ENCODE peak calls at places on chromosomes 1 and 21, in eight cellular contexts. One of them, this sample, is unnamed.

GRCh38 chr1:110084226-110085078 is 14.0 kb upstream of the ALX3 start:
- DNase-seq in SHP77: no peak
- DNase-seq in WTC11: peak; percentile 26
- DNase-seq in fibroblast of the aortic adventitia: peak; percentile 66
- DNase-seq in T-helper 2 cell: no peak
- DNase-seq in ELF-1: peak; percentile 39
- DNase-seq in activated CD8-positive, alpha-beta memory T cell treated with anti-CD3 and anti-CD28 coated beads for 4 hours: no peak
- DNase-seq in NCI-H460: no peak
- DNase-seq in this sample: no peak

GRCh38 chr1:223020770-223021169 is 122.3 kb downstream of the TLR5 start:
- DNase-seq in SHP77: no peak
- DNase-seq in WTC11: no peak
- DNase-seq in fibroblast of the aortic adventitia: no peak
- DNase-seq in T-helper 2 cell: no peak
- DNase-seq in ELF-1: no peak
- DNase-seq in activated CD8-positive, alpha-beta memory T cell treated with anti-CD3 and anti-CD28 coated beads for 4 hours: no peak
- DNase-seq in NCI-H460: no peak
- DNase-seq in this sample: no peak

GRCh38 chr1:65995928-65996327 is 203.2 kb downstream of the PDE4B start:
- DNase-seq in SHP77: no peak
- DNase-seq in WTC11: no peak
- DNase-seq in fibroblast of the aortic adventitia: no peak
- DNase-seq in T-helper 2 cell: no peak
- DNase-seq in ELF-1: no peak
- DNase-seq in activated CD8-positive, alpha-beta memory T cell treated with anti-CD3 and anti-CD28 coated beads for 4 hours: no peak
- DNase-seq in NCI-H460: no peak
- DNase-seq in this sample: no peak

GRCh38 chr21:39029086-39029772 is 154.0 kb downstream of the PSMG1 start:
- DNase-seq in SHP77: no peak
- DNase-seq in WTC11: no peak
- DNase-seq in fibroblast of the aortic adventitia: peak; percentile 90
- DNase-seq in T-helper 2 cell: no peak
- DNase-seq in ELF-1: peak; percentile 43
- DNase-seq in activated CD8-positive, alpha-beta memory T cell treated with anti-CD3 and anti-CD28 coated beads for 4 hours: no peak
- DNase-seq in NCI-H460: no peak
- DNase-seq in this sample: peak; percentile 37

GRCh38 chr1:7527733-7528045 is 243.4 kb upstream of the VAMP3 start:
- DNase-seq in SHP77: no peak
- DNase-seq in WTC11: no peak
- DNase-seq in fibroblast of the aortic adventitia: no peak
- DNase-seq in T-helper 2 cell: no peak
- DNase-seq in ELF-1: no peak
- DNase-seq in activated CD8-positive, alpha-beta memory T cell treated with anti-CD3 and anti-CD28 coated beads for 4 hours: no peak
- DNase-seq in NCI-H460: no peak
- DNase-seq in this sample: no peak

GRCh38 chr1:8357329-8358101 is 39.6 kb downstream of the SLC45A1 start:
- DNase-seq in SHP77: no peak
- DNase-seq in WTC11: no peak
- DNase-seq in fibroblast of the aortic adventitia: no peak
- DNase-seq in T-helper 2 cell: no peak
- DNase-seq in ELF-1: no peak
- DNase-seq in activated CD8-positive, alpha-beta memory T cell treated with anti-CD3 and anti-CD28 coated beads for 4 hours: no peak
- DNase-seq in NCI-H460: no peak
- DNase-seq in this sample: no peak

GRCh38 chr1:20709868-20710267 is 7.9 kb downstream of the KIF17 start:
- DNase-seq in SHP77: no peak
- DNase-seq in WTC11: no peak
- DNase-seq in fibroblast of the aortic adventitia: no peak
- DNase-seq in T-helper 2 cell: no peak
- DNase-seq in ELF-1: no peak
- DNase-seq in activated CD8-positive, alpha-beta memory T cell treated with anti-CD3 and anti-CD28 coated beads for 4 hours: no peak
- DNase-seq in NCI-H460: no peak
- DNase-seq in this sample: no peak

GRCh38 chr1:199298825-199299224 is 660.0 kb downstream of the PTPRC start:
- DNase-seq in SHP77: no peak
- DNase-seq in WTC11: no peak
- DNase-seq in fibroblast of the aortic adventitia: peak; percentile 98
- DNase-seq in T-helper 2 cell: no peak
- DNase-seq in ELF-1: no peak
- DNase-seq in activated CD8-positive, alpha-beta memory T cell treated with anti-CD3 and anti-CD28 coated beads for 4 hours: no peak
- DNase-seq in NCI-H460: no peak
- DNase-seq in this sample: peak; percentile 46

GRCh38 chr1:58816747-58817221 is 32.9 kb upstream of the JUN start:
- DNase-seq in SHP77: no peak
- DNase-seq in WTC11: no peak
- DNase-seq in fibroblast of the aortic adventitia: peak; percentile 53
- DNase-seq in T-helper 2 cell: no peak
- DNase-seq in ELF-1: no peak
- DNase-seq in activated CD8-positive, alpha-beta memory T cell treated with anti-CD3 and anti-CD28 coated beads for 4 hours: no peak
- DNase-seq in NCI-H460: no peak
- DNase-seq in this sample: no peak

GRCh38 chr1:25487628-25488027 is 55.8 kb upstream of the LDLRAP1 start:
- DNase-seq in SHP77: no peak
- DNase-seq in WTC11: no peak
- DNase-seq in fibroblast of the aortic adventitia: no peak
- DNase-seq in T-helper 2 cell: no peak
- DNase-seq in ELF-1: no peak
- DNase-seq in activated CD8-positive, alpha-beta memory T cell treated with anti-CD3 and anti-CD28 coated beads for 4 hours: peak; percentile 11
- DNase-seq in NCI-H460: no peak
- DNase-seq in this sample: no peak

GRCh38 chr1:178310685-178311105 is 186.1 kb downstream of the CLEC20A start:
- DNase-seq in SHP77: peak; percentile 57
- DNase-seq in WTC11: no peak
- DNase-seq in fibroblast of the aortic adventitia: peak; percentile 85
- DNase-seq in T-helper 2 cell: no peak
- DNase-seq in ELF-1: peak; percentile 42
- DNase-seq in activated CD8-positive, alpha-beta memory T cell treated with anti-CD3 and anti-CD28 coated beads for 4 hours: no peak
- DNase-seq in NCI-H460: peak; percentile 77
- DNase-seq in this sample: peak; percentile 36

GRCh38 chr1:175221548-175222175 is 29.1 kb upstream of the KIAA0040 start:
- DNase-seq in SHP77: no peak
- DNase-seq in WTC11: peak; percentile 63
- DNase-seq in fibroblast of the aortic adventitia: peak; percentile 10
- DNase-seq in T-helper 2 cell: no peak
- DNase-seq in ELF-1: peak; percentile 79
- DNase-seq in activated CD8-positive, alpha-beta memory T cell treated with anti-CD3 and anti-CD28 coated beads for 4 hours: no peak
- DNase-seq in NCI-H460: no peak
- DNase-seq in this sample: no peak

GRCh38 chr1:91611498-91611917 is 110.9 kb downstream of the CDC7 start:
- DNase-seq in SHP77: no peak
- DNase-seq in WTC11: peak; percentile 26
- DNase-seq in fibroblast of the aortic adventitia: no peak
- DNase-seq in T-helper 2 cell: no peak
- DNase-seq in ELF-1: peak; percentile 84
- DNase-seq in activated CD8-positive, alpha-beta memory T cell treated with anti-CD3 and anti-CD28 coated beads for 4 hours: no peak
- DNase-seq in NCI-H460: peak; percentile 61
- DNase-seq in this sample: no peak

GRCh38 chr1:160411231-160411630 is 10.9 kb downstream of the VANGL2 start:
- DNase-seq in SHP77: no peak
- DNase-seq in WTC11: no peak
- DNase-seq in fibroblast of the aortic adventitia: no peak
- DNase-seq in T-helper 2 cell: no peak
- DNase-seq in ELF-1: no peak
- DNase-seq in activated CD8-positive, alpha-beta memory T cell treated with anti-CD3 and anti-CD28 coated beads for 4 hours: no peak
- DNase-seq in NCI-H460: no peak
- DNase-seq in this sample: no peak

GRCh38 chr21:43343095-43343991 is 83.6 kb downstream of the SIK1 start:
- DNase-seq in SHP77: peak; percentile 87
- DNase-seq in WTC11: no peak
- DNase-seq in fibroblast of the aortic adventitia: no peak
- DNase-seq in T-helper 2 cell: no peak
- DNase-seq in ELF-1: peak; percentile 88
- DNase-seq in activated CD8-positive, alpha-beta memory T cell treated with anti-CD3 and anti-CD28 coated beads for 4 hours: no peak
- DNase-seq in NCI-H460: no peak
- DNase-seq in this sample: no peak

GRCh38 chr21:45513741-45514310 is 28.4 kb downstream of the SLC19A1 start:
- DNase-seq in SHP77: no peak
- DNase-seq in WTC11: no peak
- DNase-seq in fibroblast of the aortic adventitia: no peak
- DNase-seq in T-helper 2 cell: no peak
- DNase-seq in ELF-1: no peak
- DNase-seq in activated CD8-positive, alpha-beta memory T cell treated with anti-CD3 and anti-CD28 coated beads for 4 hours: no peak
- DNase-seq in NCI-H460: no peak
- DNase-seq in this sample: no peak

GRCh38 chr1:201766117-201766863 is 62.7 kb upstream of the IPO9 start:
- DNase-seq in SHP77: no peak
- DNase-seq in WTC11: no peak
- DNase-seq in fibroblast of the aortic adventitia: peak; percentile 99
- DNase-seq in T-helper 2 cell: no peak
- DNase-seq in ELF-1: no peak
- DNase-seq in activated CD8-positive, alpha-beta memory T cell treated with anti-CD3 and anti-CD28 coated beads for 4 hours: no peak
- DNase-seq in NCI-H460: no peak
- DNase-seq in this sample: peak; percentile 25

GRCh38 chr1:107895403-107896181 is 69.4 kb downstream of the VAV3 start:
- DNase-seq in SHP77: no peak
- DNase-seq in WTC11: no peak
- DNase-seq in fibroblast of the aortic adventitia: no peak
- DNase-seq in T-helper 2 cell: no peak
- DNase-seq in ELF-1: no peak
- DNase-seq in activated CD8-positive, alpha-beta memory T cell treated with anti-CD3 and anti-CD28 coated beads for 4 hours: no peak
- DNase-seq in NCI-H460: no peak
- DNase-seq in this sample: no peak

GRCh38 chr21:36437745-36438128 is 42.2 kb downstream of the CLDN14 start:
- DNase-seq in SHP77: no peak
- DNase-seq in WTC11: no peak
- DNase-seq in fibroblast of the aortic adventitia: peak; percentile 99
- DNase-seq in T-helper 2 cell: no peak
- DNase-seq in ELF-1: no peak
- DNase-seq in activated CD8-positive, alpha-beta memory T cell treated with anti-CD3 and anti-CD28 coated beads for 4 hours: no peak
- DNase-seq in NCI-H460: no peak
- DNase-seq in this sample: no peak

GRCh38 chr1:180165509-180166435 is 11.1 kb downstream of the QSOX1 start:
- DNase-seq in SHP77: no peak
- DNase-seq in WTC11: no peak
- DNase-seq in fibroblast of the aortic adventitia: no peak
- DNase-seq in T-helper 2 cell: no peak
- DNase-seq in ELF-1: no peak
- DNase-seq in activated CD8-positive, alpha-beta memory T cell treated with anti-CD3 and anti-CD28 coated beads for 4 hours: no peak
- DNase-seq in NCI-H460: no peak
- DNase-seq in this sample: no peak

GRCh38 chr1:110464340-110464739 is 13.4 kb downstream of the PROK1 start:
- DNase-seq in SHP77: no peak
- DNase-seq in WTC11: no peak
- DNase-seq in fibroblast of the aortic adventitia: peak; percentile 82
- DNase-seq in T-helper 2 cell: no peak
- DNase-seq in ELF-1: no peak
- DNase-seq in activated CD8-positive, alpha-beta memory T cell treated with anti-CD3 and anti-CD28 coated beads for 4 hours: no peak
- DNase-seq in NCI-H460: no peak
- DNase-seq in this sample: no peak

GRCh38 chr1:41378999-41379740 is 17.9 kb downstream of the FOXO6 start:
- DNase-seq in SHP77: no peak
- DNase-seq in WTC11: no peak
- DNase-seq in fibroblast of the aortic adventitia: no peak
- DNase-seq in T-helper 2 cell: no peak
- DNase-seq in ELF-1: no peak
- DNase-seq in activated CD8-positive, alpha-beta memory T cell treated with anti-CD3 and anti-CD28 coated beads for 4 hours: no peak
- DNase-seq in NCI-H460: no peak
- DNase-seq in this sample: no peak

GRCh38 chr1:53546409-53547155 is 87.4 kb downstream of the DMRTB1 start:
- DNase-seq in SHP77: no peak
- DNase-seq in WTC11: peak; percentile 2
- DNase-seq in fibroblast of the aortic adventitia: no peak
- DNase-seq in T-helper 2 cell: no peak
- DNase-seq in ELF-1: no peak
- DNase-seq in activated CD8-positive, alpha-beta memory T cell treated with anti-CD3 and anti-CD28 coated beads for 4 hours: no peak
- DNase-seq in NCI-H460: no peak
- DNase-seq in this sample: no peak

GRCh38 chr1:93079685-93080141 is 630 bp downstream of the MTF2 start:
- DNase-seq in SHP77: peak; percentile 17
- DNase-seq in WTC11: peak; percentile 53
- DNase-seq in fibroblast of the aortic adventitia: peak; percentile 3
- DNase-seq in T-helper 2 cell: peak; percentile 10
- DNase-seq in ELF-1: peak; percentile 41
- DNase-seq in activated CD8-positive, alpha-beta memory T cell treated with anti-CD3 and anti-CD28 coated beads for 4 hours: no peak
- DNase-seq in NCI-H460: no peak
- DNase-seq in this sample: no peak

GRCh38 chr21:27475363-27475955 is 508.6 kb upstream of the ADAMTS5 start:
- DNase-seq in SHP77: no peak
- DNase-seq in WTC11: no peak
- DNase-seq in fibroblast of the aortic adventitia: no peak
- DNase-seq in T-helper 2 cell: no peak
- DNase-seq in ELF-1: no peak
- DNase-seq in activated CD8-positive, alpha-beta memory T cell treated with anti-CD3 and anti-CD28 coated beads for 4 hours: no peak
- DNase-seq in NCI-H460: peak; percentile 40
- DNase-seq in this sample: no peak

GRCh38 chr1:215407575-215407974 is 159.5 kb upstream of the KCTD3 start:
- DNase-seq in SHP77: no peak
- DNase-seq in WTC11: no peak
- DNase-seq in fibroblast of the aortic adventitia: peak; percentile 7
- DNase-seq in T-helper 2 cell: no peak
- DNase-seq in ELF-1: no peak
- DNase-seq in activated CD8-positive, alpha-beta memory T cell treated with anti-CD3 and anti-CD28 coated beads for 4 hours: no peak
- DNase-seq in NCI-H460: no peak
- DNase-seq in this sample: no peak

GRCh38 chr1:167161242-167161641 is 59.4 kb upstream of the POU2F1 start:
- DNase-seq in SHP77: no peak
- DNase-seq in WTC11: no peak
- DNase-seq in fibroblast of the aortic adventitia: no peak
- DNase-seq in T-helper 2 cell: no peak
- DNase-seq in ELF-1: peak; percentile 53
- DNase-seq in activated CD8-positive, alpha-beta memory T cell treated with anti-CD3 and anti-CD28 coated beads for 4 hours: no peak
- DNase-seq in NCI-H460: no peak
- DNase-seq in this sample: no peak

GRCh38 chr1:89126602-89127001 is 688 bp upstream of the GBP2 start:
- DNase-seq in SHP77: no peak
- DNase-seq in WTC11: no peak
- DNase-seq in fibroblast of the aortic adventitia: no peak
- DNase-seq in T-helper 2 cell: no peak
- DNase-seq in ELF-1: no peak
- DNase-seq in activated CD8-positive, alpha-beta memory T cell treated with anti-CD3 and anti-CD28 coated beads for 4 hours: no peak
- DNase-seq in NCI-H460: no peak
- DNase-seq in this sample: no peak

This sample was measured in amniotic stem cell.